ENCODE peak calls at places on chromosomes 4 and X, in seven cellular contexts. Q is CD4-positive, alpha-beta memory T cell; R is BJ; X is Ammon's horn; E is lower lobe of right lung; K is ACHN; U is psoas muscle. M is an unnamed sample.
A peak's percentile ranks its signal among the peaks of the same experiment; 100 is the strongest.

GRCh38 chr4:4613641-4614286 is 71.9 kb upstream of the STX18 start:
- DNase-seq in Q (no peak), R (no peak), K (no peak), E (no peak), U (no peak), X (no peak), M (no peak)

GRCh38 chrX:26651755-26652154 is 435.8 kb downstream of the MAGEB5 start:
- DNase-seq in E (no peak), Q (no peak), U (no peak), X (no peak), R (no peak), K (peak; percentile 1), M (no peak)

GRCh38 chr4:84916233-84916632 is 50.3 kb downstream of the WDFY3 start:
- DNase-seq in X (no peak), U (no peak), K (no peak), E (no peak), Q (no peak), R (no peak), M (no peak)

GRCh38 chr4:139282375-139283075 is 2.5 kb upstream of the MGARP start:
- DNase-seq in R (no peak), X (no peak), E (no peak), U (no peak), K (no peak), Q (no peak), M (no peak)

GRCh38 chr4:133147922-133148689 is 988 bp upstream of the PCDH10 start:
- DNase-seq in X (peak; percentile 76), K (no peak), Q (no peak), U (peak; percentile 42), R (no peak), E (no peak), M (no peak)

GRCh38 chr4:184100297-184100885 is 117.3 kb downstream of the ENPP6 start:
- DNase-seq in R (no peak), Q (no peak), X (peak; percentile 59), U (peak; percentile 76), E (peak; percentile 80), K (peak; percentile 44), M (no peak)

GRCh38 chrX:21487832-21488231 is 113.6 kb downstream of the CNKSR2 start:
- DNase-seq in U (no peak), E (no peak), Q (no peak), X (no peak), R (no peak), K (no peak), M (no peak)

GRCh38 chrX:100673397-100673953 is 29.5 kb downstream of the SRPX2 start:
- DNase-seq in E (no peak), Q (no peak), X (no peak), U (no peak), R (peak; percentile 26), K (no peak), M (no peak)

GRCh38 chrX:20399728-20400414 is 133.2 kb upstream of the RPS6KA3 start:
- DNase-seq in E (no peak), U (no peak), K (no peak), X (no peak), R (no peak), Q (no peak), M (no peak)

GRCh38 chr4:161823450-161823849 is 340.4 kb downstream of the FSTL5 start:
- DNase-seq in R (no peak), X (no peak), K (no peak), Q (no peak), U (no peak), E (no peak), M (no peak)

GRCh38 chrX:13428055-13428786 is 108.4 kb upstream of the ATXN3L start:
- DNase-seq in U (no peak), R (no peak), X (no peak), Q (no peak), K (no peak), E (no peak), M (no peak)

GRCh38 chr4:110119347-110119746 is 79.1 kb downstream of the ELOVL6 start:
- DNase-seq in R (no peak), X (no peak), Q (no peak), E (no peak), K (no peak), U (no peak), M (no peak)

GRCh38 chr4:145829629-145830395 is 108.8 kb downstream of the ZNF827 start:
- DNase-seq in K (no peak), U (no peak), R (no peak), Q (no peak), E (no peak), X (no peak), M (no peak)

GRCh38 chrX:65681810-65682209 is 14.4 kb downstream of the MSN start:
- DNase-seq in X (no peak), Q (no peak), U (no peak), R (no peak), E (no peak), K (no peak), M (no peak)

GRCh38 chrX:83819304-83819703 is 41.6 kb upstream of the CYLC1 start:
- DNase-seq in U (no peak), K (no peak), R (no peak), X (no peak), E (no peak), Q (peak; percentile 22), M (no peak)

GRCh38 chrX:264634-265455 is 16.3 kb upstream of the PLCXD1 start:
- DNase-seq in E (peak; percentile 35), U (peak; percentile 3), Q (no peak), X (no peak), K (no peak), R (no peak), M (no peak)

GRCh38 chr4:88526221-88526815 is 2.7 kb upstream of the PYURF start:
- DNase-seq in U (no peak), K (peak; percentile 18), Q (no peak), E (no peak), R (no peak), X (no peak), M (no peak)

GRCh38 chr4:185128272-185129119 is 14.6 kb upstream of the SLC25A4 start:
- DNase-seq in K (no peak), X (no peak), R (no peak), Q (no peak), U (peak; percentile 61), E (peak; percentile 57), M (peak; percentile 33)

GRCh38 chr4:118920247-118920646 is 31.6 kb downstream of the SYNPO2 start:
- DNase-seq in Q (no peak), U (no peak), R (no peak), X (no peak), K (no peak), E (no peak), M (peak; percentile 72)

GRCh38 chr4:46277165-46277951 is 112.6 kb downstream of the GABRA2 start:
- DNase-seq in E (peak; percentile 6), Q (no peak), R (no peak), U (no peak), X (peak; percentile 40), K (no peak), M (no peak)

GRCh38 chr4:94561249-94562024 is 109.7 kb downstream of the PDLIM5 start:
- DNase-seq in R (peak; percentile 59), X (no peak), K (no peak), U (no peak), E (no peak), Q (no peak), M (no peak)

GRCh38 chr4:152719291-152719690 is 39.5 kb upstream of the TMEM154 start:
- DNase-seq in U (no peak), R (no peak), K (no peak), Q (no peak), X (no peak), E (no peak), M (no peak)

M was measured in uterus.